ENCODE peak calls at places on chromosomes 11 and 22, in nine cellular contexts. F, G, Q, V, J, E, Z, U and R are unnamed samples.

GRCh38 chr22:31630331-31631329 is 31.4 kb downstream of the PISD start:
- DNase-seq in G (peak; percentile 93), U (peak; percentile 94), E (peak; percentile 87), V (peak; percentile 82), J (peak; percentile 74), F (peak; percentile 96), Z (peak; percentile 96), Q (peak; percentile 73), R (peak; percentile 80)

GRCh38 chr11:62671272-62671603 is 235 bp upstream of the UQCC3 start:
- DNase-seq in U (peak; percentile 36), Z (no peak), F (no peak), J (no peak), E (no peak), Q (no peak), V (no peak), G (no peak), R (no peak)

GRCh38 chr22:45008853-45009751 is 703 bp downstream of the PHF21B start:
- DNase-seq in V (no peak), E (peak; percentile 59), U (peak; percentile 34), Q (no peak), J (no peak), Z (peak; percentile 21), G (no peak), F (no peak), R (peak; percentile 9)

GRCh38 chr22:17205432-17205831 is 13.8 kb downstream of the ADA2 start:
- DNase-seq in E (no peak), V (no peak), Q (no peak), U (no peak), Z (peak; percentile 55), J (no peak), F (no peak), G (no peak), R (no peak)

GRCh38 chr22:29870574-29870973 is 12.4 kb upstream of the MTMR3 start:
- DNase-seq in E (no peak), Q (no peak), G (no peak), F (no peak), J (no peak), Z (no peak), U (no peak), V (no peak), R (no peak)

GRCh38 chr22:38080847-38081635 is 2.9 kb downstream of the SLC16A8 start:
- DNase-seq in Z (no peak), J (peak; percentile 14), F (no peak), U (peak; percentile 49), V (peak; percentile 41), E (peak; percentile 74), G (peak; percentile 55), Q (peak; percentile 41), R (no peak)

GRCh38 chr22:30541979-30542810 is 4.3 kb downstream of the SEC14L6 start:
- DNase-seq in U (peak; percentile 58), V (no peak), E (peak; percentile 73), J (no peak), G (peak; percentile 57), Z (no peak), F (no peak), Q (no peak), R (no peak)

GRCh38 chr22:30626413-30626812 is 9.2 kb upstream of the SLC35E4 start:
- DNase-seq in Z (no peak), V (no peak), J (no peak), F (no peak), U (no peak), E (no peak), G (no peak), Q (no peak), R (no peak)

GRCh38 chr11:13487661-13488030 is 8.2 kb downstream of the PTH start:
- DNase-seq in U (no peak), E (peak; percentile 28), J (peak; percentile 3), Q (peak; percentile 37), V (no peak), F (no peak), Z (peak; percentile 4), G (no peak), R (no peak)

GRCh38 chr11:62150887-62151736 is 27.3 kb downstream of the INCENP start:
- DNase-seq in V (no peak), G (no peak), J (no peak), F (peak; percentile 25), U (peak; percentile 10), E (no peak), Q (no peak), Z (no peak), R (no peak)

GRCh38 chr11:104609297-104609696 is 289.0 kb downstream of the CASP12 start:
- DNase-seq in V (no peak), Q (peak; percentile 21), J (peak; percentile 75), E (peak; percentile 65), Z (peak; percentile 41), G (no peak), F (no peak), U (peak; percentile 33), R (no peak)

GRCh38 chr22:30435674-30436126 is 10.1 kb downstream of the MTFP1 start:
- DNase-seq in E (no peak), Z (peak; percentile 90), F (peak; percentile 93), G (peak; percentile 54), U (no peak), V (no peak), J (no peak), Q (peak; percentile 35), R (no peak)

DNA sequence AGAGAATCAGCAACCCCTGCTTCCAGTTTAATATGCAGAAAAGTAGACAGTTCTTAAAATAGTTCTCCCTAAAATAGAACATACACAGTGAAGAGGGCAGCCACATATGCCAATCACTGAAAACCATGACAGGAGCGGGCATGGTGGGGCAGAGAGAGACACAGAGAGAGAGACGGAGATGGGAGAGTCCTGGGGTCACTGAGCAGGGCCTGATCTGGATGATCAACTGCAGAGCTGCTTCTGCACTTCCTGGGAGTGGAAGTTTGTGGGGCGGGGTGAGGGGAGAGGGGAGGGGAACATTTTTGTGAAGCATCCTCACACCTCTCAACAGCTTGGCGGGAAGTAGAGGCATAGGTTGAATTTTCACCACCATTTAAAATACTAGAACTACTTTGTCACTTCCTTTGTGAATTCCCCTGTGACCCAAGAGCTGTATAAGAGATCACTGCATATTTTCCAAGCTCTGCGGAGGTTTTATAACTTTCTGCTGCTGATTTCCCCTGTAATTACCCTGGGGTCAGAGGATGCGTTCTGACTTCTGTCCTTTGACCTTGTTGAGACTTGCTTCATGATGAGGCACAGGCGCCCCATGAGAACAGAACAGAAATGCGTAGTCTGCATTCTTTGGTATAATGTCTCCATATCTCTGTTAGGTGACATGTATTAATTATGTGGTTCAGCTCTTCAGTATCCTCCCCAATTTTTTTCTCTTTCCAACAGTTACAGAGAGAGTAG is 419.4 kb downstream of the BRD1 start:
- DNase-seq in G (no peak), F (no peak), E (no peak), V (no peak), Z (no peak), U (no peak), J (no peak), Q (no peak), R (peak; percentile 22)
- H3K4me1 ChIP-seq in G (no peaks in the 10 kb centered on the region), F (no peaks in the 10 kb centered on the region), E (no peaks in the 10 kb centered on the region), V (no peaks in the 10 kb centered on the region), Z (peaks cover 5% of the 10 kb centered on the region), U (no peaks in the 10 kb centered on the region), J (no peaks in the 10 kb centered on the region), Q (no peaks in the 10 kb centered on the region), R (no peaks in the 10 kb centered on the region)

GRCh38 chr11:131691558-131692041 is 321.2 kb downstream of the NTM start:
- DNase-seq in J (peak; percentile 11), F (no peak), Q (peak; percentile 16), Z (no peak), V (no peak), G (no peak), E (peak; percentile 80), U (peak; percentile 39), R (no peak)
- H3K4me3 ChIP-seq in J (no peak overlapping the region), F (no peak overlapping the region), Q (no peak overlapping the region), Z (no peak overlapping the region), V (no peak overlapping the region), G (no peak overlapping the region), E (no peak overlapping the region), U (peak overlapping the region; percentile 15), R (no peak overlapping the region)

GRCh38 chr11:689630-690029 is 5.4 kb downstream of the DEAF1 start:
- DNase-seq in Q (no peak), Z (no peak), U (no peak), G (no peak), J (no peak), E (no peak), F (peak; percentile 43), V (no peak), R (no peak)

GRCh38 chr11:692824-693414 is 2.1 kb downstream of the DEAF1 start:
- DNase-seq in U (no peak), E (no peak), Z (no peak), J (no peak), V (no peak), G (no peak), F (no peak), Q (no peak), R (no peak)

GRCh38 chr11:691710-692590 is 3.1 kb downstream of the DEAF1 start:
- DNase-seq in U (peak; percentile 37), Q (no peak), F (no peak), Z (no peak), V (no peak), J (no peak), G (no peak), E (no peak), R (no peak)

GRCh38 chr11:688681-689080 is 6.3 kb downstream of the DEAF1 start:
- DNase-seq in J (no peak), G (no peak), V (no peak), Z (no peak), Q (no peak), F (peak; percentile 40), E (no peak), U (no peak), R (no peak)

GRCh38 chr11:690738-691633 is 4.0 kb downstream of the DEAF1 start:
- DNase-seq in E (no peak), Z (no peak), U (peak; percentile 75), J (no peak), Q (peak; percentile 66), G (no peak), V (no peak), F (no peak), R (no peak)
- H3K27ac ChIP-seq in E (no peak overlapping the region), Z (no peak overlapping the region), U (peak overlapping the region; percentile 38), J (no peak overlapping the region), Q (peak overlapping the region; percentile 40), G (no peak overlapping the region), V (no peak overlapping the region), F (no peak overlapping the region), R (no peak overlapping the region)

GRCh38 chr11:46351148-46351547 is 3.9 kb downstream of the DGKZ start:
- DNase-seq in V (no peak), F (no peak), Z (no peak), J (no peak), E (no peak), U (no peak), G (no peak), Q (no peak), R (no peak)

GRCh38 chr11:46351606-46352005 is 4.3 kb downstream of the DGKZ start:
- DNase-seq in Z (no peak), F (no peak), J (no peak), E (no peak), G (no peak), Q (no peak), U (no peak), V (no peak), R (no peak)

GRCh38 chr11:46352063-46352841 is 5.0 kb downstream of the DGKZ start:
- DNase-seq in E (peak; percentile 71), Z (peak; percentile 71), G (no peak), Q (no peak), V (no peak), F (no peak), J (no peak), U (peak; percentile 82), R (peak; percentile 30)

GRCh38 chr11:46348986-46349401 is 1.7 kb downstream of the DGKZ start:
- DNase-seq in F (peak; percentile 80), G (no peak), Z (peak; percentile 75), V (no peak), E (no peak), J (no peak), Q (no peak), U (no peak), R (no peak)

GRCh38 chr11:46350695-46351094 is 3.4 kb downstream of the DGKZ start:
- DNase-seq in U (no peak), Z (no peak), F (no peak), E (no peak), V (no peak), J (no peak), Q (no peak), G (no peak), R (no peak)
- H3K4me1 ChIP-seq in U (peaks cover 23% of the 10 kb centered on the region), Z (peaks cover 48% of the 10 kb centered on the region), F (peaks cover 3% of the 10 kb centered on the region), E (peaks cover 26% of the 10 kb centered on the region), V (peaks cover 72% of the 10 kb centered on the region), J (peaks cover 19% of the 10 kb centered on the region), Q (peaks cover 17% of the 10 kb centered on the region), G (peaks cover 70% of the 10 kb centered on the region), R (peaks cover 17% of the 10 kb centered on the region)